ENCODE peak calls at places on chromosome 14, in eight cellular contexts. B is K562, N is suprapubic skin, O is HCT116, W is Peyer's patch, G is esophagus muscularis mucosa, K is esophagus squamous epithelium, Y is IMR-90. F is an unnamed sample.
A peak's percentile ranks its signal among the peaks of the same experiment; 100 is the strongest.

GRCh38 chr14:40058916-40059897 is 627.0 kb upstream of the FBXO33 start:
- DNase-seq in G (no peak), N (no peak), K (no peak), W (no peak), B (no peak), Y (no peak), O (no peak), F (no peak)

GRCh38 chr14:61280526-61281185 is 482 bp downstream of the TMEM30B start:
- DNase-seq in B (no peak), K (no peak), Y (peak; percentile 34), N (peak; percentile 84), O (no peak), W (peak; percentile 90), G (no peak), F (peak; percentile 71)

GRCh38 chr14:70784886-70785285 is 24.4 kb downstream of the MAP3K9 start:
- DNase-seq in W (no peak), N (no peak), B (no peak), K (no peak), G (no peak), Y (no peak), O (no peak), F (no peak)

GRCh38 chr14:101195309-101195724 is 291.8 kb upstream of the RTL1 start:
- DNase-seq in Y (no peak), N (peak; percentile 66), B (no peak), G (peak; percentile 78), K (no peak), W (no peak), O (no peak), F (no peak)

GRCh38 chr14:64605926-64606685 is 56.3 kb downstream of the PPP1R36 start:
- DNase-seq in N (no peak), B (no peak), K (no peak), G (no peak), Y (peak; percentile 25), W (no peak), O (no peak), F (no peak)

GRCh38 chr14:81427348-81428058 is 27.4 kb upstream of the STON2 start:
- DNase-seq in Y (no peak), W (no peak), K (no peak), B (peak; percentile 61), O (no peak), G (no peak), N (no peak), F (no peak)

GRCh38 chr14:94602722-94603121 is 9.5 kb upstream of the SERPINA3 start:
- DNase-seq in N (no peak), B (no peak), Y (no peak), G (no peak), K (no peak), O (no peak), W (no peak), F (no peak)

GRCh38 chr14:74946659-74947281 is 8.6 kb downstream of the PGF start:
- DNase-seq in O (no peak), K (no peak), B (peak; percentile 34), W (no peak), G (no peak), Y (no peak), N (no peak), F (peak; percentile 47)

GRCh38 chr14:90383126-90383730 is 13.6 kb upstream of the CALM1 start:
- DNase-seq in B (peak; percentile 96), Y (peak; percentile 100), W (peak; percentile 100), K (peak; percentile 93), N (peak; percentile 100), O (peak; percentile 99), G (peak; percentile 100), F (peak; percentile 100)
- TF ChIP-seq CTCF in B (no peak), Y (peak; percentile 4), W (no peak), K (no peak), N (no peak), O (no peak), G (peak; percentile 14), F (no peak)

DNA sequence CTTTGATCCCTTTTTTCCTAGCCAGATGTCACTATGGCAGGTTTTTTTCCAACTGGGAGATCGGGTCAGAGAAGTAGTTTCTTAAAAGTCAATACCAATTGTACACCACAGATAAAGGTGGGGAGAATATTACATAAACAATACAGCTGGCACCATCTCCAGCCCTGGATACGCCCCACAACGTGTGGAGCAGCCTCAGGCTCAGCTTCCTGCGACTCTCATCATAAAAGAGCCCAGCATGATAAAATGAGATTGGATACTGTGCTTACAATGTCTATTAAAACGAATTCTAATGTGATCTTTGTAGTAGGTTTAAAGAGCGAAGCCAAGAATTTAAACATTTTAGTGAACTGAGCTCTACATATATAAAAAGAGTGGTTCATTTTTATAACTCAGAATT is 21.5 kb downstream of the EFCAB11 start:
- DNase-seq in K (no peak), Y (no peak), B (no peak), W (no peak), N (no peak), O (no peak), G (no peak), F (no peak)
- TF ChIP-seq POLR2A in K (no peak), Y (no peak), B (no peak), W (no peak), N (no peak), O (no peak), G (no peak), F (no peak)

DNA sequence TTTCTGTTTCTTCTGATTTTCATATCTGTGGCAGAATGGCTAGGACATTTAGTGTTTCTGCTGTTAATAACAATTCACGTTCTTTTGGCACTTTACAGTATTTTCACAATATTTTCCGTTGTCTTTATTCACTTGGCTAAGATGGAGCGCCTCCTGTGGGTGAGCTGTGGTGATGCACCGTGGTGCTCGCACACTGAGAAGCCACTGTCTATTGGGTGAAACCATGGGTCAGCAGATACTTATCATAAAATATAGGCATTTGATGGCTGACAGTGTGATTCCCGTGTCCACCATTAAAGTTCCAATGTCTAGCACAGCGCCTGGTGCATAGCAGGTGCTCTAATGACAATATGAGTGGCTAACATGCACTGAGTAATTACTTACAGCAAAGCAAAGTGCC is 141.8 kb downstream of the VRK1 start:
- DNase-seq in W (no peak), O (no peak), Y (no peak), N (no peak), B (peak; percentile 64), G (no peak), K (no peak), F (no peak)
- TF ChIP-seq CTCF in W (no peak), O (no peak), Y (no peak), N (no peak), B (peak; percentile 66), G (no peak), K (no peak), F (no peak)

GRCh38 chr14:37597538-37598084 is 2.2 kb downstream of the TTC6 start:
- DNase-seq in O (no peak), G (no peak), B (no peak), W (no peak), K (no peak), N (no peak), Y (no peak), F (peak; percentile 42)
- TF ChIP-seq POLR2A in O (no peak), G (no peak), B (no peak), W (no peak), K (no peak), N (no peak), Y (no peak), F (no peak)

GRCh38 chr14:52553671-52554575 is 1.3 kb downstream of the GPR137C start:
- DNase-seq in Y (peak; percentile 91), B (peak; percentile 35), N (peak; percentile 91), O (peak; percentile 52), W (peak; percentile 91), K (peak; percentile 5), G (peak; percentile 93), F (peak; percentile 92)
- TF ChIP-seq CTCF in Y (no peak), B (no peak), N (no peak), O (no peak), W (no peak), K (no peak), G (no peak), F (no peak)

GRCh38 chr14:103628221-103628683 is 759 bp upstream of the KLC1 start:
- DNase-seq in G (peak; percentile 93), B (peak; percentile 51), N (peak; percentile 88), W (peak; percentile 88), O (peak; percentile 39), Y (peak; percentile 79), K (no peak), F (peak; percentile 90)
- TF ChIP-seq POLR2A in G (peak; percentile 75), B (peak; percentile 50), N (no peak), W (peak; percentile 76), O (no peak), Y (peak; percentile 75), K (no peak), F (peak; percentile 48)

GRCh38 chr14:55111122-55111705 is 17.8 kb upstream of the LGALS3 start:
- DNase-seq in G (no peak), N (no peak), B (no peak), Y (no peak), W (peak; percentile 71), O (no peak), K (no peak), F (no peak)
- TF ChIP-seq CTCF in G (no peak), N (no peak), B (no peak), Y (no peak), W (no peak), O (no peak), K (no peak), F (no peak)

GRCh38 chr14:23564876-23565275 is 2.7 kb downstream of the AP1G2 start:
- DNase-seq in Y (no peak), B (no peak), K (no peak), W (no peak), O (no peak), N (no peak), G (no peak), F (no peak)

GRCh38 chr14:23564181-23564812 is 3.3 kb downstream of the AP1G2 start:
- DNase-seq in N (no peak), B (no peak), G (no peak), Y (no peak), O (no peak), W (no peak), K (no peak), F (no peak)

GRCh38 chr14:23566112-23566781 is 1.3 kb downstream of the AP1G2 start:
- DNase-seq in K (no peak), Y (no peak), N (no peak), W (no peak), G (no peak), O (no peak), B (no peak), F (no peak)

GRCh38 chr14:23566782-23567185 is 807 bp downstream of the AP1G2 start:
- DNase-seq in B (no peak), O (no peak), N (no peak), W (no peak), K (no peak), Y (no peak), G (no peak), F (no peak)

DNA sequence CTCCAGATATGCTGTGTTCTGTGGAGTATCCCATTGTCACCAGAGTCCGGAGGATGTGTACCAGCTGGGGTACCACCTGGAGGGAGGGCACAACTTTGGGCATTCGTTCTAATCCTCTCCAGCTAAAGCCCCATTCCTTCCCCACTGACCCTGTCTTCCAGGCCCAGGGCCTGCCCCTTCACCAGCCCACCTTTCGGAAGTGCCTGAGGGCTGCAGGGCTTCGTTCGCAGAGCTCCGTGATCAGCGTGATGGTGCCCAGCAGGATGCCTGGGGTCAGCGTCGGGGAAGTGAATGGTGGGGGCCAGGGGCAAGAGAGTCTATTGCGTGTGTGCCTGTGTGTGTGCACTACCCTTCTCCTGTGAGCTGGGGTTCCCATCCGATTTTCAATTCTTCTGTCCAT is 2.0 kb downstream of the AP1G2 start:
- DNase-seq in Y (no peak), B (no peak), W (no peak), O (no peak), K (no peak), N (no peak), G (no peak), F (no peak)
- TF ChIP-seq POLR2A in Y (no peak), B (no peak), W (no peak), O (no peak), K (no peak), N (no peak), G (no peak), F (no peak)